ENCODE peak calls at places on chromosome 1, in ten cellular contexts. D, Q, V, T, W, R, M, A, L and E are unnamed samples.
A peak's percentile ranks its signal among the peaks of the same experiment; 100 is the strongest.

GRCh38 chr1:50209749-50210148 is 101.0 kb downstream of the ELAVL4 start:
- DNase-seq in D (no peak), Q (no peak), V (no peak), T (peak; percentile 69), W (no peak), R (no peak), M (no peak), A (no peak), L (no peak), E (no peak)

GRCh38 chr1:16367968-16368910 is 1.2 kb downstream of the SZRD1 start:
- DNase-seq in D (peak; percentile 67), Q (no peak), V (no peak), T (no peak), W (no peak), R (no peak), M (peak; percentile 37), A (no peak), L (no peak), E (peak; percentile 39)

GRCh38 chr1:147109041-147109440 is 63.2 kb downstream of the PRKAB2 start:
- DNase-seq in D (no peak), Q (no peak), V (no peak), T (no peak), W (no peak), R (no peak), M (no peak), A (no peak), L (no peak), E (no peak)

GRCh38 chr1:181726608-181727007 is 243.3 kb downstream of the CACNA1E start:
- DNase-seq in D (no peak), Q (no peak), V (no peak), T (no peak), W (no peak), R (no peak), M (no peak), A (no peak), L (no peak), E (no peak)

GRCh38 chr1:210754931-210755670 is 378.8 kb downstream of the KCNH1 start:
- DNase-seq in D (peak; percentile 16), Q (no peak), V (no peak), T (no peak), W (peak; percentile 71), R (no peak), M (no peak), A (no peak), L (no peak), E (no peak)

GRCh38 chr1:246454655-246455054 is 52.4 kb downstream of the SMYD3 start:
- DNase-seq in D (no peak), Q (no peak), V (no peak), T (no peak), W (no peak), R (no peak), M (no peak), A (no peak), L (no peak), E (no peak)

GRCh38 chr1:43531453-43531905 is 796 bp downstream of the PTPRF start:
- DNase-seq in D (peak; percentile 33), Q (no peak), V (no peak), T (no peak), W (no peak), R (no peak), M (no peak), A (no peak), L (no peak), E (no peak)

GRCh38 chr1:15948600-15949452 is 27.1 kb downstream of the ZBTB17 start:
- DNase-seq in D (no peak), Q (peak; percentile 77), V (no peak), T (peak; percentile 95), W (peak; percentile 89), R (no peak), M (peak; percentile 91), A (peak; percentile 6), L (no peak), E (peak; percentile 97)

GRCh38 chr1:119040906-119041305 is 52.8 kb upstream of the TBX15 start:
- DNase-seq in D (no peak), Q (peak; percentile 68), V (no peak), T (peak; percentile 80), W (no peak), R (no peak), M (peak; percentile 71), A (no peak), L (no peak), E (peak; percentile 72)